ENCODE peak calls at places on chromosomes 7 and 10, in ten cellular contexts. A is H9, C is mammary epithelial cell, X is IMR-90, Z is HepG2, I is H1, R is mesendoderm, T is fibroblast of lung, V is GM23248, D is neuronal stem cell. W is an unnamed sample.
A peak's percentile ranks its signal among the peaks of the same experiment; 100 is the strongest.

GRCh38 chr7:105932835-105933477 is 30.1 kb upstream of the CDHR3 start:
- DNase-seq in T (peak; percentile 80), R (peak; percentile 19), C (peak; percentile 45), D (peak; percentile 11), I (no peak), V (peak; percentile 92), X (peak; percentile 67), A (no peak), Z (no peak), W (peak; percentile 53)

GRCh38 chr10:46526682-46527038 is 29.8 kb downstream of the GPRIN2 start:
- DNase-seq in C (peak; percentile 59), A (no peak), X (no peak), I (no peak), R (no peak), D (no peak), T (peak; percentile 19), Z (no peak), V (peak; percentile 43), W (no peak)

GRCh38 chr7:23356726-23357125 is 57.6 kb downstream of the MALSU1 start:
- DNase-seq in X (no peak), Z (no peak), A (no peak), T (peak; percentile 60), V (peak; percentile 73), D (no peak), I (no peak), R (no peak), C (peak; percentile 57), W (no peak)

GRCh38 chr10:120948889-120949382 is 97.8 kb downstream of the WDR11 start:
- DNase-seq in D (peak; percentile 67), C (peak; percentile 45), T (peak; percentile 61), Z (peak; percentile 21), X (peak; percentile 55), V (peak; percentile 89), R (peak; percentile 79), A (peak; percentile 75), I (peak; percentile 44), W (peak; percentile 92)

GRCh38 chr7:87199241-87199640 is 20.3 kb downstream of the TMEM243 start:
- DNase-seq in D (no peak), C (no peak), I (no peak), V (no peak), R (no peak), A (no peak), Z (no peak), T (no peak), X (no peak), W (no peak)

GRCh38 chr7:99949645-99950228 is 20.3 kb upstream of the GJC3 start:
- DNase-seq in Z (peak; percentile 21), C (no peak), V (peak; percentile 44), X (peak; percentile 6), T (peak; percentile 4), A (no peak), R (peak; percentile 4), I (no peak), D (no peak), W (no peak)

GRCh38 chr7:91683823-91684222 is 196.7 kb downstream of the MTERF1 start:
- DNase-seq in V (peak; percentile 46), I (no peak), T (peak; percentile 89), C (peak; percentile 17), A (no peak), X (peak; percentile 22), D (no peak), Z (no peak), R (no peak), W (no peak)

GRCh38 chr10:91700788-91701444 is 68.0 kb upstream of the PPP1R3C start:
- DNase-seq in V (peak; percentile 90), R (no peak), A (no peak), I (no peak), Z (no peak), D (no peak), X (peak; percentile 81), C (peak; percentile 68), T (peak; percentile 78), W (no peak)

GRCh38 chr10:95430231-95430951 is 130.8 kb downstream of the SORBS1 start:
- DNase-seq in V (peak; percentile 71), T (peak; percentile 45), Z (peak; percentile 65), A (peak; percentile 73), D (peak; percentile 58), X (peak; percentile 44), R (peak; percentile 79), I (no peak), C (peak; percentile 62), W (peak; percentile 80)

GRCh38 chr10:21888959-21889358 is 114.6 kb downstream of the DNAJC1 start:
- DNase-seq in X (no peak), D (no peak), V (no peak), Z (no peak), R (no peak), C (no peak), A (no peak), T (no peak), I (no peak), W (no peak)

GRCh38 chr7:144546795-144547194 is 143.3 kb upstream of the NOBOX start:
- DNase-seq in R (no peak), D (no peak), C (no peak), X (no peak), A (no peak), Z (no peak), T (no peak), I (no peak), V (no peak), W (no peak)

GRCh38 chr7:5450549-5451327 is 27.1 kb upstream of the TNRC18 start:
- DNase-seq in C (no peak), I (no peak), R (peak; percentile 80), X (peak; percentile 34), Z (peak; percentile 53), V (peak; percentile 59), T (peak; percentile 37), D (peak; percentile 67), A (peak; percentile 82), W (peak; percentile 86)
- H3K4me2 ChIP-seq in C (no peak overlapping the region), I (no peak overlapping the region), R (no peak overlapping the region), X (no peak overlapping the region), Z (peak overlapping the region; percentile 52), V (no peak overlapping the region), T (no peak overlapping the region), D (no peak overlapping the region), A (no peak overlapping the region), W (peak overlapping the region; percentile 7)

GRCh38 chr7:17613338-17614041 is 315.0 kb downstream of the AHR start:
- DNase-seq in A (no peak), D (no peak), C (no peak), I (no peak), R (no peak), Z (no peak), T (no peak), X (no peak), V (no peak), W (no peak)
- H3K9ac ChIP-seq in A (no peak overlapping the region), D (peak overlapping the region; percentile 24), C (no peak overlapping the region), I (no peak overlapping the region), R (no peak overlapping the region), Z (no peak overlapping the region), T (no peak overlapping the region), X (no peak overlapping the region), V (no peak overlapping the region), W (no peak overlapping the region)

GRCh38 chr10:104680467-104681401 is 39.6 kb downstream of the SORCS3 start:
- DNase-seq in T (peak; percentile 3), I (no peak), D (peak; percentile 15), Z (no peak), A (peak; percentile 75), V (peak; percentile 19), C (no peak), R (peak; percentile 76), X (no peak), W (peak; percentile 74)
- H3K4me2 ChIP-seq in T (no peak overlapping the region), I (peak overlapping the region; percentile 92), D (peak overlapping the region; percentile 59), Z (peak overlapping the region; percentile 3), A (peak overlapping the region; percentile 66), V (peak overlapping the region; percentile 47), C (peak overlapping the region; percentile 52), R (peak overlapping the region; percentile 60), X (no peak overlapping the region), W (peak overlapping the region; percentile 78)

DNA sequence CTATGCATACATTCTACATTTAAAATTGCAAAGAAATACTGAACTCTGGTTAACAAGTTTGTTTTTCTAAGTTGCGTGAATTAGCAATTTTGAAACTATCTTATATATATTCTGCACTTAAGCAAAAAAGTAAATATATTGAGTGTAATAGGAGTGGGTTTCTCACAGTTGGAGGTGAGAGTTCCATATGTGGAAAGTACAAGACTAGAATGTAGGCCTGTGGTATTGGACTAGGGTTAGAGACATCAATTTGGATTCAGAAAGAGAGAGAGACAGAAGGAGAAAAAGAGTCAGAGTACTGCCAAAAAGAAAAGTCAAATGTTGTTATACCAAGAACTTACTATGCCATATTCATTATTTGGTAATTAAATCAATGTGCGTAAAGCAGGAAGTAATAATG is 47.3 kb upstream of the ITGB8 start:
- DNase-seq in Z (no peak), X (no peak), R (no peak), D (no peak), C (no peak), T (no peak), V (no peak), A (no peak), I (no peak), W (no peak)
- H3K9ac ChIP-seq in Z (no peak overlapping the region), X (no peak overlapping the region), R (no peak overlapping the region), D (no peak overlapping the region), C (no peak overlapping the region), T (no peak overlapping the region), V (no peak overlapping the region), A (no peak overlapping the region), I (no peak overlapping the region), W (no peak overlapping the region)

W was measured in neural progenitor cell.